ENCODE peak calls at places on chromosomes 7 and 10, in eight cellular contexts. F is activated CD8-positive, alpha-beta memory T cell treated with anti-CD3 and anti-CD28 coated beads, Interleukin-2, amount 50 U/mL, for 4 hours; M is activated CD4-positive, alpha-beta T cell treated with anti-CD3 and anti-CD28 coated beads for 48 hours; Q is effector CD4-positive, alpha-beta T cell; S is iPS-NIHi11; N is neural crest cell; W is head of caudate nucleus; J is stimulated activated CD8-positive, alpha-beta memory T cell treated with anti-CD3 and anti-CD28 coated beads, Interleukin-15, amount 100 ng/mL, for 24 hours. B is an unnamed sample.

GRCh38 chr7:93171606-93172226 is 23.5 kb upstream of the SAMD9L start:
- DNase-seq in F (no peak), M (no peak), Q (no peak), S (no peak), N (no peak), W (no peak), J (no peak), B (no peak)

GRCh38 chr7:55130554-55131198 is 111.9 kb downstream of the EGFR start:
- DNase-seq in F (no peak), M (no peak), Q (no peak), S (no peak), N (peak; percentile 46), W (peak; percentile 53), J (no peak), B (no peak)

GRCh38 chr10:31490858-31491504 is 172.0 kb downstream of the ZEB1 start:
- DNase-seq in F (no peak), M (no peak), Q (no peak), S (peak; percentile 16), N (no peak), W (no peak), J (no peak), B (no peak)

GRCh38 chr10:97490592-97490991 is 7.6 kb downstream of the MMS19 start:
- DNase-seq in F (no peak), M (no peak), Q (no peak), S (no peak), N (no peak), W (no peak), J (no peak), B (peak; percentile 56)

GRCh38 chr7:2527505-2528464 is 8.2 kb downstream of the LFNG start:
- DNase-seq in F (peak; percentile 74), M (peak; percentile 59), Q (peak; percentile 58), S (no peak), N (no peak), W (no peak), J (no peak), B (no peak)

GRCh38 chr10:119199231-119199992 is 8.0 kb upstream of the GRK5 start:
- DNase-seq in F (peak; percentile 34), M (peak; percentile 60), Q (peak; percentile 16), S (peak; percentile 75), N (peak; percentile 51), W (peak; percentile 74), J (no peak), B (peak; percentile 40)

GRCh38 chr10:88932539-88933256 is 19.9 kb downstream of the ACTA2 start:
- DNase-seq in F (peak; percentile 18), M (peak; percentile 53), Q (peak; percentile 13), S (peak; percentile 76), N (peak; percentile 31), W (peak; percentile 37), J (no peak), B (no peak)

GRCh38 chr7:4774804-4775280 is 581 bp upstream of the AP5Z1 start:
- DNase-seq in F (no peak), M (peak; percentile 41), Q (no peak), S (no peak), N (no peak), W (no peak), J (no peak), B (no peak)

GRCh38 chr7:81264116-81264515 is 345.3 kb upstream of the SEMA3C start:
- DNase-seq in F (no peak), M (no peak), Q (no peak), S (no peak), N (no peak), W (no peak), J (no peak), B (no peak)

GRCh38 chr7:27201231-27202017 is 1.5 kb upstream of the HOXA13 start:
- DNase-seq in F (no peak), M (no peak), Q (no peak), S (no peak), N (no peak), W (no peak), J (no peak), B (no peak)

GRCh38 chr10:58030208-58030607 is 237.5 kb downstream of the IPMK start:
- DNase-seq in F (no peak), M (no peak), Q (no peak), S (no peak), N (no peak), W (no peak), J (no peak), B (no peak)

GRCh38 chr7:2691223-2691818 is 3.3 kb downstream of the AMZ1 start:
- DNase-seq in F (no peak), M (no peak), Q (no peak), S (no peak), N (no peak), W (no peak), J (no peak), B (no peak)

GRCh38 chr7:150974468-150975391 is 3.4 kb downstream of the KCNH2 start:
- DNase-seq in F (peak; percentile 82), M (peak; percentile 78), Q (peak; percentile 74), S (peak; percentile 78), N (no peak), W (peak; percentile 78), J (peak; percentile 51), B (peak; percentile 36)

GRCh38 chr7:2013381-2014311 is 219.1 kb downstream of the MAD1L1 start:
- DNase-seq in F (peak; percentile 9), M (no peak), Q (no peak), S (no peak), N (no peak), W (no peak), J (no peak), B (no peak)

GRCh38 chr7:133936074-133936473 is 191.1 kb upstream of the LRGUK start:
- DNase-seq in F (no peak), M (no peak), Q (no peak), S (no peak), N (no peak), W (no peak), J (no peak), B (no peak)

GRCh38 chr10:102564209-102564834 is 60.5 kb downstream of the SUFU start:
- DNase-seq in F (no peak), M (no peak), Q (no peak), S (no peak), N (no peak), W (no peak), J (no peak), B (no peak)

GRCh38 chr10:29353887-29354561 is 65.2 kb downstream of the LYZL1 start:
- DNase-seq in F (no peak), M (no peak), Q (no peak), S (no peak), N (no peak), W (no peak), J (no peak), B (no peak)

GRCh38 chr7:143443153-143443552 is at the start of gene TAS2R60:
- DNase-seq in F (no peak), M (no peak), Q (no peak), S (no peak), N (no peak), W (no peak), J (no peak), B (no peak)

GRCh38 chr10:78212134-78212785 is 178.6 kb downstream of the RPS24 start:
- DNase-seq in F (no peak), M (no peak), Q (no peak), S (no peak), N (no peak), W (peak; percentile 37), J (no peak), B (no peak)

GRCh38 chr10:110137142-110137545 is 70.3 kb upstream of the MXI1 start:
- DNase-seq in F (no peak), M (no peak), Q (no peak), S (peak; percentile 71), N (no peak), W (no peak), J (no peak), B (no peak)

GRCh38 chr7:121575194-121575766 is 179.2 kb upstream of the FAM3C start:
- DNase-seq in F (no peak), M (no peak), Q (no peak), S (no peak), N (no peak), W (no peak), J (no peak), B (no peak)

B was measured in substantia nigra.